ENCODE peak calls at places on chromosomes 11 and 22, in eight cellular contexts. One of them, this sample, is unnamed.

GRCh38 chr11:120197254-120197891 is 13.5 kb upstream of the OAF start:
- DNase-seq in Peyer's patch: peak
- DNase-seq in foreskin keratinocyte: no peak
- DNase-seq in prostate gland: no peak
- DNase-seq in effector memory CD4-positive, alpha-beta T cell: no peak
- DNase-seq in transverse colon: peak
- DNase-seq in sigmoid colon: no peak
- DNase-seq in dorsolateral prefrontal cortex: no peak
- DNase-seq in this sample: no peak

GRCh38 chr11:58301576-58301975 is 33.5 kb upstream of the OR10W1 start:
- DNase-seq in Peyer's patch: no peak
- DNase-seq in foreskin keratinocyte: peak
- DNase-seq in prostate gland: no peak
- DNase-seq in effector memory CD4-positive, alpha-beta T cell: no peak
- DNase-seq in transverse colon: no peak
- DNase-seq in sigmoid colon: no peak
- DNase-seq in dorsolateral prefrontal cortex: no peak
- DNase-seq in this sample: no peak

GRCh38 chr22:26656896-26657851 is at the start of gene MIAT:
- DNase-seq in Peyer's patch: no peak
- DNase-seq in foreskin keratinocyte: no peak
- DNase-seq in prostate gland: no peak
- DNase-seq in effector memory CD4-positive, alpha-beta T cell: peak
- DNase-seq in transverse colon: peak
- DNase-seq in sigmoid colon: no peak
- DNase-seq in dorsolateral prefrontal cortex: peak
- DNase-seq in this sample: no peak

GRCh38 chr22:43276311-43276710 is 66.9 kb downstream of the SCUBE1 start:
- DNase-seq in Peyer's patch: no peak
- DNase-seq in foreskin keratinocyte: no peak
- DNase-seq in prostate gland: no peak
- DNase-seq in effector memory CD4-positive, alpha-beta T cell: no peak
- DNase-seq in transverse colon: no peak
- DNase-seq in sigmoid colon: no peak
- DNase-seq in dorsolateral prefrontal cortex: no peak
- DNase-seq in this sample: no peak

GRCh38 chr11:96642584-96642983 is 252.8 kb downstream of the JRKL start:
- DNase-seq in Peyer's patch: no peak
- DNase-seq in foreskin keratinocyte: no peak
- DNase-seq in prostate gland: no peak
- DNase-seq in effector memory CD4-positive, alpha-beta T cell: no peak
- DNase-seq in transverse colon: no peak
- DNase-seq in sigmoid colon: no peak
- DNase-seq in dorsolateral prefrontal cortex: no peak
- DNase-seq in this sample: no peak

GRCh38 chr11:40338739-40339138 is 1120.7 kb downstream of the LRRC4C start:
- DNase-seq in Peyer's patch: no peak
- DNase-seq in foreskin keratinocyte: peak
- DNase-seq in prostate gland: no peak
- DNase-seq in effector memory CD4-positive, alpha-beta T cell: no peak
- DNase-seq in transverse colon: no peak
- DNase-seq in sigmoid colon: no peak
- DNase-seq in dorsolateral prefrontal cortex: no peak
- DNase-seq in this sample: no peak

GRCh38 chr11:67641302-67642147 is 2.0 kb upstream of the TBX10 start:
- DNase-seq in Peyer's patch: peak
- DNase-seq in foreskin keratinocyte: no peak
- DNase-seq in prostate gland: no peak
- DNase-seq in effector memory CD4-positive, alpha-beta T cell: no peak
- DNase-seq in transverse colon: no peak
- DNase-seq in sigmoid colon: peak
- DNase-seq in dorsolateral prefrontal cortex: no peak
- DNase-seq in this sample: no peak

GRCh38 chr11:13091373-13091772 is 82.3 kb downstream of the RASSF10 start:
- DNase-seq in Peyer's patch: no peak
- DNase-seq in foreskin keratinocyte: peak
- DNase-seq in prostate gland: no peak
- DNase-seq in effector memory CD4-positive, alpha-beta T cell: no peak
- DNase-seq in transverse colon: no peak
- DNase-seq in sigmoid colon: no peak
- DNase-seq in dorsolateral prefrontal cortex: no peak
- DNase-seq in this sample: no peak

GRCh38 chr22:24398409-24398808 is 29.0 kb upstream of the ADORA2A start:
- DNase-seq in Peyer's patch: no peak
- DNase-seq in foreskin keratinocyte: no peak
- DNase-seq in prostate gland: no peak
- DNase-seq in effector memory CD4-positive, alpha-beta T cell: no peak
- DNase-seq in transverse colon: no peak
- DNase-seq in sigmoid colon: no peak
- DNase-seq in dorsolateral prefrontal cortex: no peak
- DNase-seq in this sample: no peak

GRCh38 chr11:130188585-130189347 is 29.2 kb downstream of the ST14 start:
- DNase-seq in Peyer's patch: no peak
- DNase-seq in foreskin keratinocyte: no peak
- DNase-seq in prostate gland: no peak
- DNase-seq in effector memory CD4-positive, alpha-beta T cell: no peak
- DNase-seq in transverse colon: no peak
- DNase-seq in sigmoid colon: no peak
- DNase-seq in dorsolateral prefrontal cortex: no peak
- DNase-seq in this sample: no peak

GRCh38 chr11:6481924-6482275 is 599 bp downstream of the TIMM10B start:
- DNase-seq in Peyer's patch: no peak
- DNase-seq in foreskin keratinocyte: no peak
- DNase-seq in prostate gland: no peak
- DNase-seq in effector memory CD4-positive, alpha-beta T cell: no peak
- DNase-seq in transverse colon: no peak
- DNase-seq in sigmoid colon: no peak
- DNase-seq in dorsolateral prefrontal cortex: no peak
- DNase-seq in this sample: no peak

GRCh38 chr11:94774345-94774744 is 6.2 kb downstream of the AMOTL1 start:
- DNase-seq in Peyer's patch: no peak
- DNase-seq in foreskin keratinocyte: no peak
- DNase-seq in prostate gland: no peak
- DNase-seq in effector memory CD4-positive, alpha-beta T cell: no peak
- DNase-seq in transverse colon: no peak
- DNase-seq in sigmoid colon: no peak
- DNase-seq in dorsolateral prefrontal cortex: no peak
- DNase-seq in this sample: no peak

GRCh38 chr11:67698247-67698646 is 23.8 kb upstream of the ALDH3B2 start:
- DNase-seq in Peyer's patch: no peak
- DNase-seq in foreskin keratinocyte: no peak
- DNase-seq in prostate gland: no peak
- DNase-seq in effector memory CD4-positive, alpha-beta T cell: no peak
- DNase-seq in transverse colon: no peak
- DNase-seq in sigmoid colon: no peak
- DNase-seq in dorsolateral prefrontal cortex: no peak
- DNase-seq in this sample: no peak

GRCh38 chr11:86919557-86920210 is 35.5 kb downstream of the FZD4 start:
- DNase-seq in Peyer's patch: no peak
- DNase-seq in foreskin keratinocyte: no peak
- DNase-seq in prostate gland: no peak
- DNase-seq in effector memory CD4-positive, alpha-beta T cell: no peak
- DNase-seq in transverse colon: no peak
- DNase-seq in sigmoid colon: no peak
- DNase-seq in dorsolateral prefrontal cortex: no peak
- DNase-seq in this sample: no peak

GRCh38 chr11:94740975-94741707 is 27.0 kb upstream of the AMOTL1 start:
- DNase-seq in Peyer's patch: no peak
- DNase-seq in foreskin keratinocyte: peak
- DNase-seq in prostate gland: peak
- DNase-seq in effector memory CD4-positive, alpha-beta T cell: no peak
- DNase-seq in transverse colon: no peak
- DNase-seq in sigmoid colon: peak
- DNase-seq in dorsolateral prefrontal cortex: peak
- DNase-seq in this sample: peak

DNA sequence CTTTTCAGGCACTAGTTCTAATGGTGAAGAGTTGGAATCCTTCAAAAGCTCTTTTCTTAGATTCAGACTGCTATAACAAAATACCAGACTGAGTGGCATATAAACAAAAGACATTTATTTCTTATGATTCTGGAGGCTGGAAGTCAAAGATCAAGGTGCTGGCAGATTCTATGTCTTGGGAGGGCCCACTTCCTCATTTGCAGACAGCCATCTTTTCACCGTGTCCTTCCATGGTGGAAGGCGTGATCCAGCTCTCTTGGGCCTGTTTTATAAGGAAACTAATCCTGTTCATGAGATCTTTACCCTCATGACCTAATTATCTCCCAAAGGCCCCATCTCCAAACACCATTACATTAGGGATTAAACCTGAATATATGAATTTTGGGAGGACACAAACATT is 124.0 kb downstream of the NAV2 start:
- DNase-seq in Peyer's patch: no peak
- DNase-seq in foreskin keratinocyte: no peak
- DNase-seq in prostate gland: no peak
- DNase-seq in effector memory CD4-positive, alpha-beta T cell: no peak
- DNase-seq in transverse colon: no peak
- DNase-seq in sigmoid colon: no peak
- DNase-seq in dorsolateral prefrontal cortex: no peak
- DNase-seq in this sample: no peak
- H3K27ac ChIP-seq in Peyer's patch: no peak
- H3K27ac ChIP-seq in foreskin keratinocyte: no peak
- H3K27ac ChIP-seq in prostate gland: no peak
- H3K27ac ChIP-seq in effector memory CD4-positive, alpha-beta T cell: no peak
- H3K27ac ChIP-seq in transverse colon: no peak
- H3K27ac ChIP-seq in sigmoid colon: no peak
- H3K27ac ChIP-seq in dorsolateral prefrontal cortex: no peak
- H3K27ac ChIP-seq in this sample: no peak

DNA sequence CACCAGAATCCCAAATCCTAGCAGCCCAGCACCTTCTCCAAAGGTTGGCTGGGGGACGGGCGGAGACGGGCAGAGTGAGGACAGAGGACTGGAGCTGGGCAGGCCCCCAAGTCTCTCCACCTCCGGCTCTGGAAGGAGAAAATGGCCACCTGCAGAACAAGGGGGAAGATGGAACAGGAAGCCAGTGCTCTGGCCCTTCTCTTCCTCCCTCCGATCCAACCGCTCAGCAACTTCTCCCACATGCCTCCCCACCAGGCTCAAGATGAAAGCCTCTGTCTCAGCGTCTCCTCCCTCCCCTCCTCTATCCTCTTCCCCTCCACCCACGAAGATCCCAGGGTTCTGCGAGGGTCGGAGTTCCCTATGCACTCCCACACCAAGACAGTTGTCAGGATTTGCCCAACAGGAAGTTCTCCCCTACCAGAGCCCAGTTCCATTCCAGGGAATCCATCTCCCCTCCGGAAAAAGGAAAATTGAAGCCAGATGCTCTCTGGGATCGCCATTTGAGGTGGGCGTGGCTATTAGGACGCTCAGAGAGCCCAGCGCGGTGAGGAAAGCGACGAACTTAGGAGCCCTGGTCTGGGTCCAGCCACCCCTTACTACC is 20.0 kb downstream of the ADA2 start:
- DNase-seq in Peyer's patch: peak
- DNase-seq in foreskin keratinocyte: no peak
- DNase-seq in prostate gland: no peak
- DNase-seq in effector memory CD4-positive, alpha-beta T cell: no peak
- DNase-seq in transverse colon: no peak
- DNase-seq in sigmoid colon: no peak
- DNase-seq in dorsolateral prefrontal cortex: no peak
- DNase-seq in this sample: no peak
- H3K27ac ChIP-seq in Peyer's patch: no peak
- H3K27ac ChIP-seq in foreskin keratinocyte: no peak
- H3K27ac ChIP-seq in prostate gland: peak
- H3K27ac ChIP-seq in effector memory CD4-positive, alpha-beta T cell: no peak
- H3K27ac ChIP-seq in transverse colon: peak
- H3K27ac ChIP-seq in sigmoid colon: peak
- H3K27ac ChIP-seq in dorsolateral prefrontal cortex: peak
- H3K27ac ChIP-seq in this sample: no peak

GRCh38 chr11:113132001-113132400 is 170.8 kb downstream of the NCAM1 start:
- DNase-seq in Peyer's patch: no peak
- DNase-seq in foreskin keratinocyte: no peak
- DNase-seq in prostate gland: no peak
- DNase-seq in effector memory CD4-positive, alpha-beta T cell: no peak
- DNase-seq in transverse colon: no peak
- DNase-seq in sigmoid colon: no peak
- DNase-seq in dorsolateral prefrontal cortex: no peak
- DNase-seq in this sample: no peak

GRCh38 chr11:113131036-113131775 is 170.0 kb downstream of the NCAM1 start:
- DNase-seq in Peyer's patch: no peak
- DNase-seq in foreskin keratinocyte: no peak
- DNase-seq in prostate gland: no peak
- DNase-seq in effector memory CD4-positive, alpha-beta T cell: no peak
- DNase-seq in transverse colon: no peak
- DNase-seq in sigmoid colon: no peak
- DNase-seq in dorsolateral prefrontal cortex: no peak
- DNase-seq in this sample: no peak

GRCh38 chr11:113133071-113133470 is 171.9 kb downstream of the NCAM1 start:
- DNase-seq in Peyer's patch: no peak
- DNase-seq in foreskin keratinocyte: no peak
- DNase-seq in prostate gland: no peak
- DNase-seq in effector memory CD4-positive, alpha-beta T cell: no peak
- DNase-seq in transverse colon: no peak
- DNase-seq in sigmoid colon: no peak
- DNase-seq in dorsolateral prefrontal cortex: no peak
- DNase-seq in this sample: no peak

GRCh38 chr11:113137735-113138529 is 176.5 kb upstream of the TTC12 start:
- DNase-seq in Peyer's patch: no peak
- DNase-seq in foreskin keratinocyte: no peak
- DNase-seq in prostate gland: no peak
- DNase-seq in effector memory CD4-positive, alpha-beta T cell: no peak
- DNase-seq in transverse colon: no peak
- DNase-seq in sigmoid colon: no peak
- DNase-seq in dorsolateral prefrontal cortex: no peak
- DNase-seq in this sample: no peak

GRCh38 chr11:113134605-113135004 is 173.4 kb downstream of the NCAM1 start:
- DNase-seq in Peyer's patch: no peak
- DNase-seq in foreskin keratinocyte: peak
- DNase-seq in prostate gland: no peak
- DNase-seq in effector memory CD4-positive, alpha-beta T cell: no peak
- DNase-seq in transverse colon: no peak
- DNase-seq in sigmoid colon: no peak
- DNase-seq in dorsolateral prefrontal cortex: no peak
- DNase-seq in this sample: no peak
- H3K27ac ChIP-seq in Peyer's patch: no peak
- H3K27ac ChIP-seq in foreskin keratinocyte: no peak
- H3K27ac ChIP-seq in prostate gland: no peak
- H3K27ac ChIP-seq in effector memory CD4-positive, alpha-beta T cell: no peak
- H3K27ac ChIP-seq in transverse colon: no peak
- H3K27ac ChIP-seq in sigmoid colon: no peak
- H3K27ac ChIP-seq in dorsolateral prefrontal cortex: peak
- H3K27ac ChIP-seq in this sample: peak

DNA sequence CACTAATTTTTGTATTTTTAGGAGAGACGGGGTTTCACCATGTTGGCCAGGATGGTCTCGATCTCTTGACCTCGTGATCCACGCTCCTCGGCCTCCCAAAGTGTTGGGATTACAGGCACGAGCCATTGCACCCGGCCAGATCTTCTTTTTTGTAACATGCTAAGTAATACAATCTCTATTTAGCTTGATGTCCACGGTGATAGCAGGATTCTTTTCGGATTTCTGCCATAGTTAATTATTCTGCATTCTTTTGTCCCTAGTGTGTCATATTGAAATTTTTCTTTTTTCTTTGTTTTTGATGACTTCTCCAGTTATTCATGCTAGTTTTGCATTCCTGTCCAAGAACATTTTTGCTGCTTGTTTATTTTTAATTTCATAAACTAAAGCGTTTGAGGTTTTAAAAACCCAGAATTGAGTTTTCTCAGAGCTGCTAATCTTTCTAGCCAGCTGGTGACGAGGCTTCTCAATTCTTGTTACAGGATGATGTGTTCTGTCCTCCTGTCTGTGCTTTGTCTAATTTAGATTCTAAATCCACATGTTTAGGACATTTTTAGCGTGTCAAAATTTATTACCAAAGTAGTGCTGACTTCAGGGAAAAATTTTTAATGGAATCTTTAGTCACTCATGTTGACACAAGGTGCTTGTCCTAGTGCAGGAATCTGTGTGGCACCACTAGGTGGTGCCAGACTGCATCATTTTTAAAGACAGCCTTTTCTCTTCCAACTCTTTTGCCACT is 21.8 kb downstream of the NF2 start:
- DNase-seq in Peyer's patch: no peak
- DNase-seq in foreskin keratinocyte: no peak
- DNase-seq in prostate gland: peak
- DNase-seq in effector memory CD4-positive, alpha-beta T cell: no peak
- DNase-seq in transverse colon: peak
- DNase-seq in sigmoid colon: peak
- DNase-seq in dorsolateral prefrontal cortex: peak
- DNase-seq in this sample: no peak
- H3K27ac ChIP-seq in Peyer's patch: no peak
- H3K27ac ChIP-seq in foreskin keratinocyte: no peak
- H3K27ac ChIP-seq in prostate gland: no peak
- H3K27ac ChIP-seq in effector memory CD4-positive, alpha-beta T cell: no peak
- H3K27ac ChIP-seq in transverse colon: peak
- H3K27ac ChIP-seq in sigmoid colon: peak
- H3K27ac ChIP-seq in dorsolateral prefrontal cortex: no peak
- H3K27ac ChIP-seq in this sample: no peak